ENCODE peak calls at places on chromosomes 2 and 18, in six cellular contexts. G, E, S, K, C and Y are unnamed samples.

GRCh38 chr18:62523255-62523588 is 397 bp downstream of the ZCCHC2 start:
- DNase-seq in S (no peak), E (no peak), C (no peak), G (no peak), K (no peak), Y (no peak)

GRCh38 chr2:230657906-230658305 is 54.7 kb upstream of the CAB39 start:
- DNase-seq in K (no peak), C (no peak), G (no peak), S (no peak), E (no peak), Y (no peak)

GRCh38 chr2:241816431-241817121 is 7.6 kb downstream of the NEU4 start:
- DNase-seq in E (no peak), K (no peak), S (no peak), C (no peak), G (no peak), Y (no peak)

GRCh38 chr2:83826601-83827000 is 632.5 kb downstream of the SUCLG1 start:
- DNase-seq in K (no peak), C (no peak), E (no peak), G (no peak), S (no peak), Y (no peak)

GRCh38 chr2:160737247-160737646 is 243.6 kb upstream of the RBMS1 start:
- DNase-seq in S (no peak), K (no peak), G (no peak), C (no peak), E (no peak), Y (no peak)

GRCh38 chr2:127094509-127095366 is 12.2 kb downstream of the BIN1 start:
- DNase-seq in K (peak), S (peak), G (no peak), E (no peak), C (no peak), Y (no peak)

GRCh38 chr18:31549416-31549815 is 42.3 kb upstream of the TTR start:
- DNase-seq in K (no peak), S (no peak), G (no peak), E (no peak), C (no peak), Y (no peak)

GRCh38 chr18:43879350-43879749 is 602.1 kb upstream of the SYT4 start:
- DNase-seq in C (no peak), E (no peak), G (no peak), S (no peak), K (no peak), Y (no peak)

GRCh38 chr2:238239552-238239871 is 326 bp downstream of the HES6 start:
- DNase-seq in S (no peak), G (peak), E (no peak), C (peak), K (no peak), Y (peak)

GRCh38 chr2:216242365-216242764 is 129.9 kb downstream of the MARCHF4 start:
- DNase-seq in S (no peak), E (no peak), C (no peak), K (no peak), G (no peak), Y (no peak)

GRCh38 chr2:68832161-68832869 is 38.9 kb downstream of the BMP10 start:
- DNase-seq in E (peak), S (peak), K (peak), G (no peak), C (no peak), Y (peak)

GRCh38 chr2:62151306-62151638 is 44.6 kb upstream of the B3GNT2 start:
- DNase-seq in S (peak), E (no peak), C (no peak), G (no peak), K (no peak), Y (no peak)

GRCh38 chr2:64177315-64177714 is 33.1 kb upstream of the PELI1 start:
- DNase-seq in E (no peak), G (no peak), K (peak), C (no peak), S (no peak), Y (no peak)

GRCh38 chr2:777051-777450 is 99.8 kb upstream of the TMEM18 start:
- DNase-seq in C (no peak), S (no peak), G (no peak), E (no peak), K (no peak), Y (no peak)

GRCh38 chr2:165376571-165376975 is 92.9 kb upstream of the CSRNP3 start:
- DNase-seq in K (no peak), E (no peak), S (no peak), C (no peak), G (no peak), Y (no peak)

GRCh38 chr18:23281626-23282436 is 146.5 kb downstream of the CABLES1 start:
- DNase-seq in G (no peak), C (no peak), S (no peak), E (peak), K (no peak), Y (no peak)

GRCh38 chr2:12300927-12301326 is 415.8 kb upstream of the TRIB2 start:
- DNase-seq in G (no peak), K (peak), E (no peak), C (no peak), S (no peak), Y (no peak)

GRCh38 chr2:44169155-44169898 is 652 bp downstream of the PPM1B start:
- DNase-seq in G (peak), K (peak), E (peak), C (peak), S (no peak), Y (peak)

GRCh38 chr2:52931660-52932059 is 835.9 kb upstream of the CHAC2 start:
- DNase-seq in C (no peak), S (no peak), G (no peak), K (no peak), E (no peak), Y (no peak)

GRCh38 chr2:158544998-158545397 is 88.2 kb downstream of the PKP4 start:
- DNase-seq in C (no peak), K (no peak), S (no peak), G (peak), E (no peak), Y (no peak)

GRCh38 chr2:10457846-10458563 is 9.9 kb upstream of the ODC1 start:
- DNase-seq in G (no peak), K (peak), S (no peak), C (no peak), E (peak), Y (no peak)

GRCh38 chr2:217947341-217948316 is 55.2 kb downstream of the TNS1 start:
- DNase-seq in K (no peak), S (peak), G (no peak), C (no peak), E (no peak), Y (no peak)

GRCh38 chr18:55838841-55839240 is 250.8 kb upstream of the TCF4 start:
- DNase-seq in E (peak), S (no peak), G (no peak), C (no peak), K (peak), Y (no peak)

GRCh38 chr2:235595420-235596010 is 101.7 kb downstream of the AGAP1 start:
- DNase-seq in K (peak), C (no peak), E (peak), G (peak), S (peak), Y (no peak)

GRCh38 chr2:95296036-95296435 is 1.1 kb upstream of the KCNIP3 start:
- DNase-seq in S (peak), C (no peak), G (no peak), E (no peak), K (no peak), Y (no peak)

GRCh38 chr2:174340400-174341300 is 5.9 kb downstream of the SP9 start:
- DNase-seq in S (no peak), G (peak), K (no peak), C (peak), E (no peak), Y (no peak)

GRCh38 chr2:127721978-127722355 is 20.7 kb downstream of the SFT2D3 start:
- DNase-seq in K (peak), E (peak), S (no peak), G (no peak), C (no peak), Y (no peak)

GRCh38 chr2:110105608-110106467 is 9.8 kb downstream of the MALL start:
- DNase-seq in C (no peak), G (no peak), K (peak), S (no peak), E (peak), Y (no peak)

GRCh38 chr2:235641333-235641732 is 147.5 kb downstream of the AGAP1 start:
- DNase-seq in G (no peak), E (no peak), K (peak), S (no peak), C (no peak), Y (no peak)

GRCh38 chr2:194323740-194324139 is 1333.3 kb upstream of the SLC39A10 start:
- DNase-seq in G (no peak), S (no peak), K (no peak), C (no peak), E (no peak), Y (no peak)